ENCODE peak calls at places on chromosomes 3 and 15, in ten cellular contexts. One of them, this sample, is unnamed.

GRCh38 chr3:23202921-23203650 is at the start of gene UBE2E2:
- DNase-seq in fibroblast of gingiva: peak
- DNase-seq in A172: peak
- DNase-seq in HT1080: peak
- DNase-seq in activated CD4-positive, CD25-positive, alpha-beta regulatory T cell treated with anti-CD3 and anti-CD28 coated beads, Interleukin-2, amount 50 U/mL, for 16 hours: no peak
- DNase-seq in naive thymus-derived CD8-positive, alpha-beta T cell: peak
- DNase-seq in NCI-H524: peak
- DNase-seq in nucleus accumbens: peak
- DNase-seq in fibroblast of pulmonary artery: peak
- DNase-seq in T-cell: peak
- DNase-seq in this sample: no peak

GRCh38 chr3:49882182-49882581 is 12.5 kb upstream of the CAMKV start:
- DNase-seq in fibroblast of gingiva: no peak
- DNase-seq in A172: no peak
- DNase-seq in HT1080: no peak
- DNase-seq in activated CD4-positive, CD25-positive, alpha-beta regulatory T cell treated with anti-CD3 and anti-CD28 coated beads, Interleukin-2, amount 50 U/mL, for 16 hours: no peak
- DNase-seq in naive thymus-derived CD8-positive, alpha-beta T cell: no peak
- DNase-seq in NCI-H524: peak
- DNase-seq in nucleus accumbens: no peak
- DNase-seq in fibroblast of pulmonary artery: peak
- DNase-seq in T-cell: no peak
- DNase-seq in this sample: no peak

GRCh38 chr3:48451270-48451669 is 4.7 kb downstream of the ATRIP start:
- DNase-seq in fibroblast of gingiva: no peak
- DNase-seq in A172: no peak
- DNase-seq in HT1080: no peak
- DNase-seq in activated CD4-positive, CD25-positive, alpha-beta regulatory T cell treated with anti-CD3 and anti-CD28 coated beads, Interleukin-2, amount 50 U/mL, for 16 hours: no peak
- DNase-seq in naive thymus-derived CD8-positive, alpha-beta T cell: no peak
- DNase-seq in NCI-H524: peak
- DNase-seq in nucleus accumbens: no peak
- DNase-seq in fibroblast of pulmonary artery: no peak
- DNase-seq in T-cell: no peak
- DNase-seq in this sample: no peak

GRCh38 chr15:88467935-88468528 is 524 bp downstream of the MRPS11 start:
- DNase-seq in fibroblast of gingiva: no peak
- DNase-seq in A172: no peak
- DNase-seq in HT1080: no peak
- DNase-seq in activated CD4-positive, CD25-positive, alpha-beta regulatory T cell treated with anti-CD3 and anti-CD28 coated beads, Interleukin-2, amount 50 U/mL, for 16 hours: no peak
- DNase-seq in naive thymus-derived CD8-positive, alpha-beta T cell: no peak
- DNase-seq in NCI-H524: peak
- DNase-seq in nucleus accumbens: no peak
- DNase-seq in fibroblast of pulmonary artery: peak
- DNase-seq in T-cell: no peak
- DNase-seq in this sample: no peak

GRCh38 chr3:48416546-48416945 is 13.3 kb downstream of the PLXNB1 start:
- DNase-seq in fibroblast of gingiva: no peak
- DNase-seq in A172: no peak
- DNase-seq in HT1080: no peak
- DNase-seq in activated CD4-positive, CD25-positive, alpha-beta regulatory T cell treated with anti-CD3 and anti-CD28 coated beads, Interleukin-2, amount 50 U/mL, for 16 hours: no peak
- DNase-seq in naive thymus-derived CD8-positive, alpha-beta T cell: no peak
- DNase-seq in NCI-H524: no peak
- DNase-seq in nucleus accumbens: no peak
- DNase-seq in fibroblast of pulmonary artery: no peak
- DNase-seq in T-cell: no peak
- DNase-seq in this sample: no peak

GRCh38 chr3:149095487-149095886 is 9.2 kb upstream of the HLTF start:
- DNase-seq in fibroblast of gingiva: no peak
- DNase-seq in A172: no peak
- DNase-seq in HT1080: no peak
- DNase-seq in activated CD4-positive, CD25-positive, alpha-beta regulatory T cell treated with anti-CD3 and anti-CD28 coated beads, Interleukin-2, amount 50 U/mL, for 16 hours: no peak
- DNase-seq in naive thymus-derived CD8-positive, alpha-beta T cell: no peak
- DNase-seq in NCI-H524: no peak
- DNase-seq in nucleus accumbens: no peak
- DNase-seq in fibroblast of pulmonary artery: no peak
- DNase-seq in T-cell: no peak
- DNase-seq in this sample: no peak

GRCh38 chr15:101520395-101520794 is 30.9 kb upstream of the PCSK6 start:
- DNase-seq in fibroblast of gingiva: no peak
- DNase-seq in A172: no peak
- DNase-seq in HT1080: no peak
- DNase-seq in activated CD4-positive, CD25-positive, alpha-beta regulatory T cell treated with anti-CD3 and anti-CD28 coated beads, Interleukin-2, amount 50 U/mL, for 16 hours: no peak
- DNase-seq in naive thymus-derived CD8-positive, alpha-beta T cell: no peak
- DNase-seq in NCI-H524: no peak
- DNase-seq in nucleus accumbens: no peak
- DNase-seq in fibroblast of pulmonary artery: no peak
- DNase-seq in T-cell: no peak
- DNase-seq in this sample: no peak

GRCh38 chr3:45125550-45126026 is 20.6 kb downstream of the CDCP1 start:
- DNase-seq in fibroblast of gingiva: no peak
- DNase-seq in A172: peak
- DNase-seq in HT1080: no peak
- DNase-seq in activated CD4-positive, CD25-positive, alpha-beta regulatory T cell treated with anti-CD3 and anti-CD28 coated beads, Interleukin-2, amount 50 U/mL, for 16 hours: no peak
- DNase-seq in naive thymus-derived CD8-positive, alpha-beta T cell: no peak
- DNase-seq in NCI-H524: no peak
- DNase-seq in nucleus accumbens: no peak
- DNase-seq in fibroblast of pulmonary artery: no peak
- DNase-seq in T-cell: no peak
- DNase-seq in this sample: no peak

GRCh38 chr15:68224546-68225250 is 4.8 kb downstream of the CLN6 start:
- DNase-seq in fibroblast of gingiva: no peak
- DNase-seq in A172: no peak
- DNase-seq in HT1080: no peak
- DNase-seq in activated CD4-positive, CD25-positive, alpha-beta regulatory T cell treated with anti-CD3 and anti-CD28 coated beads, Interleukin-2, amount 50 U/mL, for 16 hours: no peak
- DNase-seq in naive thymus-derived CD8-positive, alpha-beta T cell: no peak
- DNase-seq in NCI-H524: peak
- DNase-seq in nucleus accumbens: no peak
- DNase-seq in fibroblast of pulmonary artery: no peak
- DNase-seq in T-cell: no peak
- DNase-seq in this sample: no peak

GRCh38 chr15:81506936-81507335 is 132.9 kb upstream of the TMC3 start:
- DNase-seq in fibroblast of gingiva: no peak
- DNase-seq in A172: no peak
- DNase-seq in HT1080: no peak
- DNase-seq in activated CD4-positive, CD25-positive, alpha-beta regulatory T cell treated with anti-CD3 and anti-CD28 coated beads, Interleukin-2, amount 50 U/mL, for 16 hours: no peak
- DNase-seq in naive thymus-derived CD8-positive, alpha-beta T cell: no peak
- DNase-seq in NCI-H524: no peak
- DNase-seq in nucleus accumbens: no peak
- DNase-seq in fibroblast of pulmonary artery: no peak
- DNase-seq in T-cell: no peak
- DNase-seq in this sample: no peak

GRCh38 chr15:40407343-40407990 is 1.9 kb downstream of the IVD start:
- DNase-seq in fibroblast of gingiva: no peak
- DNase-seq in A172: no peak
- DNase-seq in HT1080: no peak
- DNase-seq in activated CD4-positive, CD25-positive, alpha-beta regulatory T cell treated with anti-CD3 and anti-CD28 coated beads, Interleukin-2, amount 50 U/mL, for 16 hours: no peak
- DNase-seq in naive thymus-derived CD8-positive, alpha-beta T cell: no peak
- DNase-seq in NCI-H524: no peak
- DNase-seq in nucleus accumbens: no peak
- DNase-seq in fibroblast of pulmonary artery: no peak
- DNase-seq in T-cell: no peak
- DNase-seq in this sample: no peak

GRCh38 chr15:66846811-66847210 is 144.8 kb downstream of the SMAD6 start:
- DNase-seq in fibroblast of gingiva: no peak
- DNase-seq in A172: no peak
- DNase-seq in HT1080: no peak
- DNase-seq in activated CD4-positive, CD25-positive, alpha-beta regulatory T cell treated with anti-CD3 and anti-CD28 coated beads, Interleukin-2, amount 50 U/mL, for 16 hours: no peak
- DNase-seq in naive thymus-derived CD8-positive, alpha-beta T cell: no peak
- DNase-seq in NCI-H524: no peak
- DNase-seq in nucleus accumbens: no peak
- DNase-seq in fibroblast of pulmonary artery: no peak
- DNase-seq in T-cell: no peak
- DNase-seq in this sample: no peak

GRCh38 chr3:135927170-135927569 is 38.4 kb upstream of the PPP2R3A start:
- DNase-seq in fibroblast of gingiva: peak
- DNase-seq in A172: no peak
- DNase-seq in HT1080: peak
- DNase-seq in activated CD4-positive, CD25-positive, alpha-beta regulatory T cell treated with anti-CD3 and anti-CD28 coated beads, Interleukin-2, amount 50 U/mL, for 16 hours: no peak
- DNase-seq in naive thymus-derived CD8-positive, alpha-beta T cell: no peak
- DNase-seq in NCI-H524: peak
- DNase-seq in nucleus accumbens: no peak
- DNase-seq in fibroblast of pulmonary artery: no peak
- DNase-seq in T-cell: no peak
- DNase-seq in this sample: no peak

GRCh38 chr3:137035631-137036030 is 77.8 kb downstream of the IL20RB start:
- DNase-seq in fibroblast of gingiva: no peak
- DNase-seq in A172: no peak
- DNase-seq in HT1080: peak
- DNase-seq in activated CD4-positive, CD25-positive, alpha-beta regulatory T cell treated with anti-CD3 and anti-CD28 coated beads, Interleukin-2, amount 50 U/mL, for 16 hours: no peak
- DNase-seq in naive thymus-derived CD8-positive, alpha-beta T cell: no peak
- DNase-seq in NCI-H524: peak
- DNase-seq in nucleus accumbens: no peak
- DNase-seq in fibroblast of pulmonary artery: peak
- DNase-seq in T-cell: no peak
- DNase-seq in this sample: no peak

GRCh38 chr15:75791337-75791713 is 51.9 kb upstream of the UBE2Q2 start:
- DNase-seq in fibroblast of gingiva: no peak
- DNase-seq in A172: no peak
- DNase-seq in HT1080: no peak
- DNase-seq in activated CD4-positive, CD25-positive, alpha-beta regulatory T cell treated with anti-CD3 and anti-CD28 coated beads, Interleukin-2, amount 50 U/mL, for 16 hours: no peak
- DNase-seq in naive thymus-derived CD8-positive, alpha-beta T cell: no peak
- DNase-seq in NCI-H524: no peak
- DNase-seq in nucleus accumbens: no peak
- DNase-seq in fibroblast of pulmonary artery: no peak
- DNase-seq in T-cell: no peak
- DNase-seq in this sample: no peak

GRCh38 chr3:23114479-23114878 is 88.6 kb upstream of the UBE2E2 start:
- DNase-seq in fibroblast of gingiva: no peak
- DNase-seq in A172: no peak
- DNase-seq in HT1080: no peak
- DNase-seq in activated CD4-positive, CD25-positive, alpha-beta regulatory T cell treated with anti-CD3 and anti-CD28 coated beads, Interleukin-2, amount 50 U/mL, for 16 hours: no peak
- DNase-seq in naive thymus-derived CD8-positive, alpha-beta T cell: no peak
- DNase-seq in NCI-H524: peak
- DNase-seq in nucleus accumbens: no peak
- DNase-seq in fibroblast of pulmonary artery: peak
- DNase-seq in T-cell: no peak
- DNase-seq in this sample: no peak

GRCh38 chr15:52486003-52486996 is 42.4 kb downstream of the MYO5A start:
- DNase-seq in fibroblast of gingiva: no peak
- DNase-seq in A172: no peak
- DNase-seq in HT1080: no peak
- DNase-seq in activated CD4-positive, CD25-positive, alpha-beta regulatory T cell treated with anti-CD3 and anti-CD28 coated beads, Interleukin-2, amount 50 U/mL, for 16 hours: no peak
- DNase-seq in naive thymus-derived CD8-positive, alpha-beta T cell: no peak
- DNase-seq in NCI-H524: no peak
- DNase-seq in nucleus accumbens: peak
- DNase-seq in fibroblast of pulmonary artery: no peak
- DNase-seq in T-cell: no peak
- DNase-seq in this sample: no peak

GRCh38 chr3:48685603-48686511 is at the start of gene NCKIPSD:
- DNase-seq in fibroblast of gingiva: peak
- DNase-seq in A172: peak
- DNase-seq in HT1080: peak
- DNase-seq in activated CD4-positive, CD25-positive, alpha-beta regulatory T cell treated with anti-CD3 and anti-CD28 coated beads, Interleukin-2, amount 50 U/mL, for 16 hours: peak
- DNase-seq in naive thymus-derived CD8-positive, alpha-beta T cell: peak
- DNase-seq in NCI-H524: peak
- DNase-seq in nucleus accumbens: peak
- DNase-seq in fibroblast of pulmonary artery: peak
- DNase-seq in T-cell: peak
- DNase-seq in this sample: peak

GRCh38 chr3:196604548-196604947 is 34.9 kb upstream of the NRROS start:
- DNase-seq in fibroblast of gingiva: no peak
- DNase-seq in A172: no peak
- DNase-seq in HT1080: no peak
- DNase-seq in activated CD4-positive, CD25-positive, alpha-beta regulatory T cell treated with anti-CD3 and anti-CD28 coated beads, Interleukin-2, amount 50 U/mL, for 16 hours: peak
- DNase-seq in naive thymus-derived CD8-positive, alpha-beta T cell: peak
- DNase-seq in NCI-H524: peak
- DNase-seq in nucleus accumbens: no peak
- DNase-seq in fibroblast of pulmonary artery: no peak
- DNase-seq in T-cell: peak
- DNase-seq in this sample: no peak

GRCh38 chr3:114092151-114093000 is 35.8 kb downstream of the QTRT2 start:
- DNase-seq in fibroblast of gingiva: no peak
- DNase-seq in A172: no peak
- DNase-seq in HT1080: no peak
- DNase-seq in activated CD4-positive, CD25-positive, alpha-beta regulatory T cell treated with anti-CD3 and anti-CD28 coated beads, Interleukin-2, amount 50 U/mL, for 16 hours: no peak
- DNase-seq in naive thymus-derived CD8-positive, alpha-beta T cell: no peak
- DNase-seq in NCI-H524: no peak
- DNase-seq in nucleus accumbens: no peak
- DNase-seq in fibroblast of pulmonary artery: peak
- DNase-seq in T-cell: no peak
- DNase-seq in this sample: no peak

GRCh38 chr3:51544011-51544775 is 5.7 kb downstream of the RAD54L2 start:
- DNase-seq in fibroblast of gingiva: no peak
- DNase-seq in A172: no peak
- DNase-seq in HT1080: no peak
- DNase-seq in activated CD4-positive, CD25-positive, alpha-beta regulatory T cell treated with anti-CD3 and anti-CD28 coated beads, Interleukin-2, amount 50 U/mL, for 16 hours: no peak
- DNase-seq in naive thymus-derived CD8-positive, alpha-beta T cell: no peak
- DNase-seq in NCI-H524: no peak
- DNase-seq in nucleus accumbens: no peak
- DNase-seq in fibroblast of pulmonary artery: peak
- DNase-seq in T-cell: no peak
- DNase-seq in this sample: no peak

GRCh38 chr3:105351821-105352220 is 14.9 kb upstream of the ALCAM start:
- DNase-seq in fibroblast of gingiva: peak
- DNase-seq in A172: peak
- DNase-seq in HT1080: peak
- DNase-seq in activated CD4-positive, CD25-positive, alpha-beta regulatory T cell treated with anti-CD3 and anti-CD28 coated beads, Interleukin-2, amount 50 U/mL, for 16 hours: no peak
- DNase-seq in naive thymus-derived CD8-positive, alpha-beta T cell: no peak
- DNase-seq in NCI-H524: no peak
- DNase-seq in nucleus accumbens: no peak
- DNase-seq in fibroblast of pulmonary artery: peak
- DNase-seq in T-cell: no peak
- DNase-seq in this sample: no peak

GRCh38 chr3:177905173-177905894 is 630.9 kb upstream of the KCNMB2 start:
- DNase-seq in fibroblast of gingiva: peak
- DNase-seq in A172: peak
- DNase-seq in HT1080: no peak
- DNase-seq in activated CD4-positive, CD25-positive, alpha-beta regulatory T cell treated with anti-CD3 and anti-CD28 coated beads, Interleukin-2, amount 50 U/mL, for 16 hours: no peak
- DNase-seq in naive thymus-derived CD8-positive, alpha-beta T cell: no peak
- DNase-seq in NCI-H524: no peak
- DNase-seq in nucleus accumbens: no peak
- DNase-seq in fibroblast of pulmonary artery: peak
- DNase-seq in T-cell: no peak
- DNase-seq in this sample: no peak

GRCh38 chr15:55224892-55225291 is 28.2 kb upstream of the RSL24D1 start:
- DNase-seq in fibroblast of gingiva: no peak
- DNase-seq in A172: no peak
- DNase-seq in HT1080: peak
- DNase-seq in activated CD4-positive, CD25-positive, alpha-beta regulatory T cell treated with anti-CD3 and anti-CD28 coated beads, Interleukin-2, amount 50 U/mL, for 16 hours: no peak
- DNase-seq in naive thymus-derived CD8-positive, alpha-beta T cell: peak
- DNase-seq in NCI-H524: no peak
- DNase-seq in nucleus accumbens: no peak
- DNase-seq in fibroblast of pulmonary artery: no peak
- DNase-seq in T-cell: no peak
- DNase-seq in this sample: no peak

GRCh38 chr3:14157951-14158350 is 20.4 kb downstream of the XPC start:
- DNase-seq in fibroblast of gingiva: no peak
- DNase-seq in A172: no peak
- DNase-seq in HT1080: no peak
- DNase-seq in activated CD4-positive, CD25-positive, alpha-beta regulatory T cell treated with anti-CD3 and anti-CD28 coated beads, Interleukin-2, amount 50 U/mL, for 16 hours: no peak
- DNase-seq in naive thymus-derived CD8-positive, alpha-beta T cell: no peak
- DNase-seq in NCI-H524: no peak
- DNase-seq in nucleus accumbens: no peak
- DNase-seq in fibroblast of pulmonary artery: no peak
- DNase-seq in T-cell: no peak
- DNase-seq in this sample: no peak

GRCh38 chr3:143135150-143135549 is 15.6 kb downstream of the CHST2 start:
- DNase-seq in fibroblast of gingiva: peak
- DNase-seq in A172: peak
- DNase-seq in HT1080: peak
- DNase-seq in activated CD4-positive, CD25-positive, alpha-beta regulatory T cell treated with anti-CD3 and anti-CD28 coated beads, Interleukin-2, amount 50 U/mL, for 16 hours: no peak
- DNase-seq in naive thymus-derived CD8-positive, alpha-beta T cell: no peak
- DNase-seq in NCI-H524: no peak
- DNase-seq in nucleus accumbens: peak
- DNase-seq in fibroblast of pulmonary artery: peak
- DNase-seq in T-cell: no peak
- DNase-seq in this sample: no peak

GRCh38 chr3:122092460-122093165 is 37.5 kb downstream of the CD86 start:
- DNase-seq in fibroblast of gingiva: no peak
- DNase-seq in A172: peak
- DNase-seq in HT1080: peak
- DNase-seq in activated CD4-positive, CD25-positive, alpha-beta regulatory T cell treated with anti-CD3 and anti-CD28 coated beads, Interleukin-2, amount 50 U/mL, for 16 hours: no peak
- DNase-seq in naive thymus-derived CD8-positive, alpha-beta T cell: no peak
- DNase-seq in NCI-H524: no peak
- DNase-seq in nucleus accumbens: peak
- DNase-seq in fibroblast of pulmonary artery: peak
- DNase-seq in T-cell: no peak
- DNase-seq in this sample: no peak

GRCh38 chr3:7800006-7800780 is 701.4 kb upstream of the LMCD1 start:
- DNase-seq in fibroblast of gingiva: no peak
- DNase-seq in A172: no peak
- DNase-seq in HT1080: no peak
- DNase-seq in activated CD4-positive, CD25-positive, alpha-beta regulatory T cell treated with anti-CD3 and anti-CD28 coated beads, Interleukin-2, amount 50 U/mL, for 16 hours: no peak
- DNase-seq in naive thymus-derived CD8-positive, alpha-beta T cell: no peak
- DNase-seq in NCI-H524: peak
- DNase-seq in nucleus accumbens: no peak
- DNase-seq in fibroblast of pulmonary artery: peak
- DNase-seq in T-cell: no peak
- DNase-seq in this sample: no peak